ENCODE peak calls at places on chromosomes 5 and 9, in four cellular contexts. One of them, this sample, is unnamed.

GRCh38 chr9:9557804-9558334 is 1054.9 kb downstream of the PTPRD start:
- DNase-seq in dorsolateral prefrontal cortex: no peak
- DNase-seq in NCI-H345: no peak
- DNase-seq in kidney tubule cell: no peak
- DNase-seq in this sample: no peak

GRCh38 chr5:159392881-159393280 is 62.6 kb upstream of the IL12B start:
- DNase-seq in dorsolateral prefrontal cortex: no peak
- DNase-seq in NCI-H345: no peak
- DNase-seq in kidney tubule cell: no peak
- DNase-seq in this sample: no peak

GRCh38 chr5:2257326-2258244 is 374.9 kb upstream of the IRX4 start:
- DNase-seq in dorsolateral prefrontal cortex: no peak
- DNase-seq in NCI-H345: no peak
- DNase-seq in kidney tubule cell: no peak
- DNase-seq in this sample: no peak

GRCh38 chr5:175501759-175502158 is 23.4 kb downstream of the SFXN1 start:
- DNase-seq in dorsolateral prefrontal cortex: no peak
- DNase-seq in NCI-H345: no peak
- DNase-seq in kidney tubule cell: no peak
- DNase-seq in this sample: no peak

GRCh38 chr5:30959238-30959637 is 234.2 kb upstream of the CDH6 start:
- DNase-seq in dorsolateral prefrontal cortex: no peak
- DNase-seq in NCI-H345: no peak
- DNase-seq in kidney tubule cell: peak; percentile 24
- DNase-seq in this sample: no peak

GRCh38 chr5:166625210-166625865 is 1666.1 kb upstream of the WWC1 start:
- DNase-seq in dorsolateral prefrontal cortex: no peak
- DNase-seq in NCI-H345: no peak
- DNase-seq in kidney tubule cell: peak; percentile 55
- DNase-seq in this sample: no peak

GRCh38 chr9:94761506-94761905 is 35.0 kb downstream of the AOPEP start:
- DNase-seq in dorsolateral prefrontal cortex: no peak
- DNase-seq in NCI-H345: no peak
- DNase-seq in kidney tubule cell: peak; percentile 20
- DNase-seq in this sample: no peak

GRCh38 chr5:112417931-112418358 is 1.1 kb downstream of the EPB41L4A start:
- DNase-seq in dorsolateral prefrontal cortex: no peak
- DNase-seq in NCI-H345: peak; percentile 3
- DNase-seq in kidney tubule cell: peak; percentile 67
- DNase-seq in this sample: no peak

This sample was measured in AG08396.